ENCODE peak calls at places on chromosomes 6 and 20, in six cellular contexts. Y is tibial artery, V is hepatocyte, T is heart left ventricle, S is psoas muscle, F is fibroblast of lung. H is an unnamed sample.

GRCh38 chr6:127811939-127812338 is 88.9 kb downstream of the THEMIS start:
- DNase-seq in T (no peak), F (peak), V (no peak), S (no peak), Y (no peak), H (no peak)

GRCh38 chr6:53546256-53546655 is 1.4 kb upstream of the GCLC start:
- DNase-seq in Y (no peak), S (no peak), F (peak), V (no peak), T (no peak), H (no peak)

GRCh38 chr20:47198254-47198671 is 158.2 kb downstream of the ZMYND8 start:
- DNase-seq in V (no peak), Y (no peak), F (peak), S (no peak), T (no peak), H (no peak)

GRCh38 chr6:169964440-169965212 is 213.2 kb downstream of the ERMARD start:
- DNase-seq in V (no peak), S (no peak), F (no peak), T (no peak), Y (no peak), H (no peak)

GRCh38 chr6:108661430-108661829 is 100.7 kb downstream of the FOXO3 start:
- DNase-seq in F (peak), V (peak), Y (no peak), T (no peak), S (no peak), H (no peak)

GRCh38 chr20:62069741-62070216 is 4.1 kb upstream of the TAF4 start:
- DNase-seq in S (no peak), Y (no peak), T (no peak), V (peak), F (peak), H (no peak)

GRCh38 chr6:1770435-1770843 is 160.7 kb downstream of the FOXC1 start:
- DNase-seq in V (no peak), F (peak), S (no peak), Y (no peak), T (no peak), H (no peak)

GRCh38 chr6:142902636-142903053 is 42.3 kb downstream of the HIVEP2 start:
- DNase-seq in F (peak), S (peak), T (peak), Y (peak), V (peak), H (peak)

GRCh38 chr6:15287670-15288069 is 41.8 kb downstream of the JARID2 start:
- DNase-seq in V (no peak), S (no peak), Y (no peak), F (no peak), T (no peak), H (no peak)

GRCh38 chr20:8212286-8212685 is 80.2 kb downstream of the PLCB1 start:
- DNase-seq in V (no peak), S (no peak), Y (no peak), F (peak), T (no peak), H (no peak)

GRCh38 chr6:26240981-26241770 is 123.8 kb upstream of the BTN3A2 start:
- DNase-seq in T (no peak), V (no peak), S (no peak), F (peak), Y (no peak), H (peak)

GRCh38 chr6:112877134-112878100 is 530.3 kb downstream of the RFPL4B start:
- DNase-seq in T (no peak), Y (no peak), V (no peak), S (no peak), F (peak), H (no peak)

GRCh38 chr20:6819599-6819998 is 52.1 kb downstream of the BMP2 start:
- DNase-seq in T (no peak), F (no peak), S (no peak), V (peak), Y (no peak), H (peak)

GRCh38 chr20:33415948-33416347 is 14.6 kb upstream of the CDK5RAP1 start:
- DNase-seq in S (peak), V (no peak), Y (peak), F (peak), T (peak), H (peak)

GRCh38 chr6:157246771-157247484 is 76.4 kb downstream of the TMEM242 start:
- DNase-seq in T (no peak), S (no peak), Y (no peak), F (no peak), V (no peak), H (no peak)

GRCh38 chr6:69994251-69994650 is 127.9 kb downstream of the COL19A1 start:
- DNase-seq in Y (no peak), F (no peak), S (no peak), T (no peak), V (no peak), H (no peak)

GRCh38 chr6:7153807-7154206 is 46.0 kb downstream of the RREB1 start:
- DNase-seq in Y (no peak), S (no peak), V (no peak), T (no peak), F (no peak), H (no peak)

GRCh38 chr6:42047790-42048405 is 2.4 kb upstream of the TAF8 start:
- DNase-seq in T (no peak), V (no peak), Y (no peak), F (no peak), S (no peak), H (peak)

GRCh38 chr6:106997392-106998257 is 23.1 kb upstream of the CD24 start:
- DNase-seq in T (no peak), V (peak), S (no peak), F (peak), Y (no peak), H (peak)

GRCh38 chr6:25389501-25389900 is 110.3 kb downstream of the CARMIL1 start:
- DNase-seq in F (peak), T (no peak), V (no peak), S (no peak), Y (no peak), H (no peak)

GRCh38 chr6:45946352-45946751 is 69.3 kb downstream of the CLIC5 start:
- DNase-seq in Y (no peak), T (peak), S (peak), V (peak), F (peak), H (peak)

GRCh38 chr6:170178266-170178560 is 112.7 kb downstream of the DLL1 start:
- DNase-seq in T (no peak), Y (no peak), F (no peak), S (no peak), V (no peak), H (no peak)

GRCh38 chr20:48758206-48758820 is 69.5 kb downstream of the PREX1 start:
- DNase-seq in T (no peak), Y (no peak), F (no peak), V (no peak), S (no peak), H (no peak)

GRCh38 chr6:13431861-13432465 is 55.4 kb downstream of the GFOD1 start:
- DNase-seq in T (no peak), F (peak), Y (peak), S (no peak), V (no peak), H (no peak)

GRCh38 chr6:76230711-76231110 is 158.2 kb upstream of the IMPG1 start:
- DNase-seq in V (peak), S (no peak), T (no peak), F (no peak), Y (no peak), H (no peak)

GRCh38 chr6:11650711-11651110 is 113.2 kb downstream of the TMEM170B start:
- DNase-seq in V (no peak), S (no peak), Y (no peak), F (no peak), T (no peak), H (no peak)

GRCh38 chr6:54232703-54233102 is 75.5 kb upstream of the TINAG start:
- DNase-seq in Y (no peak), S (no peak), F (no peak), V (no peak), T (no peak), H (no peak)

GRCh38 chr20:54067606-54068174 is 2.7 kb downstream of the BCAS1 start:
- DNase-seq in T (no peak), S (no peak), Y (no peak), F (peak), V (peak), H (peak)

GRCh38 chr6:43428874-43429273 is 1.5 kb downstream of the ABCC10 start:
- DNase-seq in Y (no peak), T (no peak), V (no peak), S (no peak), F (peak), H (no peak)

GRCh38 chr6:167475947-167476346 is 151.1 kb downstream of the TTLL2 start:
- DNase-seq in Y (no peak), T (no peak), F (no peak), V (no peak), S (no peak), H (no peak)

GRCh38 chr6:35407086-35407485 is 45.1 kb upstream of the FANCE start:
- DNase-seq in F (no peak), V (no peak), T (no peak), S (no peak), Y (no peak), H (no peak)

GRCh38 chr20:53162251-53162835 is 190.2 kb downstream of the TSHZ2 start:
- DNase-seq in T (peak), V (peak), F (peak), Y (no peak), S (peak), H (peak)

GRCh38 chr6:167763056-167763944 is 63.4 kb upstream of the AFDN start:
- DNase-seq in S (no peak), F (no peak), Y (no peak), T (no peak), V (no peak), H (no peak)

GRCh38 chr6:110728501-110728900 is 86.8 kb downstream of the CDK19 start:
- DNase-seq in F (no peak), S (no peak), Y (no peak), T (no peak), V (no peak), H (no peak)

GRCh38 chr6:152399409-152399808 is 237.8 kb downstream of the SYNE1 start:
- DNase-seq in Y (peak), F (peak), V (no peak), T (no peak), S (no peak), H (peak)

GRCh38 chr20:9838035-9838377 is 870 bp downstream of the PAK5 start:
- DNase-seq in V (no peak), Y (no peak), T (no peak), F (no peak), S (no peak), H (no peak)

GRCh38 chr6:134997133-134997841 is 47.4 kb upstream of the ALDH8A1 start:
- DNase-seq in V (no peak), T (no peak), S (no peak), Y (no peak), F (no peak), H (no peak)

GRCh38 chr6:33677153-33677660 is 34.3 kb downstream of the UQCC2 start:
- DNase-seq in V (no peak), Y (no peak), T (no peak), S (no peak), F (no peak), H (no peak)

GRCh38 chr6:129647044-129647443 is 62.9 kb downstream of the ARHGAP18 start:
- DNase-seq in V (no peak), Y (no peak), S (no peak), T (no peak), F (no peak), H (no peak)

GRCh38 chr6:129644567-129645015 is 65.4 kb downstream of the ARHGAP18 start:
- DNase-seq in F (peak), Y (no peak), V (no peak), T (no peak), S (no peak), H (no peak)

GRCh38 chr6:129646617-129647016 is 63.4 kb downstream of the ARHGAP18 start:
- DNase-seq in V (no peak), T (no peak), F (no peak), Y (no peak), S (no peak), H (no peak)

GRCh38 chr6:129645371-129646139 is 64.4 kb downstream of the ARHGAP18 start:
- DNase-seq in V (no peak), T (no peak), Y (no peak), S (no peak), F (peak), H (no peak)

DNA sequence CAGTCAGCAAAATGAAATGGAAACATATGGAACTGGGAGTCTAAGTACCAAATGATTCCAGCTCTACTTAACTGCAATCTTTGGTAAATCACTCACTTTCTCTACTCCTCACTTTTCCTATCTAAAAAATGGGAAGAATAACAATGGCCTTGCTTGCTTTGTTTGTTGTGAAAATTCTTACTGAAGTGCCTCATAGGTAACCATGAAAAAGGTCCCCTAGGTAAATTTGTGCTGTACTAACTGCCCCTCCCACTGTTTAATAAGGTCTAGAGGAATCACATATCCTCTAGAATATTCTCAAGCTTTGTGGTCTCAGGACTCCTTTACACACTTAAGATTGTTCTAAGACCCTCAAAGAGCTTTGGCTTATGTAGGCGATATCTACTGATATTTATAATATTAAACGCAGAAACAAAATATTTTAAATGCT is 63.8 kb downstream of the ARHGAP18 start:
- DNase-seq in T (no peak), F (no peak), V (no peak), S (no peak), Y (no peak), H (no peak)
- H3K27ac ChIP-seq in T (peak), F (no peak), V (peak), S (peak), Y (no peak), H (peak)

GRCh38 chr6:98845201-98846020 is 11.0 kb downstream of the POU3F2 start:
- DNase-seq in F (peak), V (peak), Y (peak), T (peak), S (peak), H (peak)
- H3K4me3 ChIP-seq in F (peak), V (peak), Y (peak), T (no peak), S (peak), H (no peak)

DNA sequence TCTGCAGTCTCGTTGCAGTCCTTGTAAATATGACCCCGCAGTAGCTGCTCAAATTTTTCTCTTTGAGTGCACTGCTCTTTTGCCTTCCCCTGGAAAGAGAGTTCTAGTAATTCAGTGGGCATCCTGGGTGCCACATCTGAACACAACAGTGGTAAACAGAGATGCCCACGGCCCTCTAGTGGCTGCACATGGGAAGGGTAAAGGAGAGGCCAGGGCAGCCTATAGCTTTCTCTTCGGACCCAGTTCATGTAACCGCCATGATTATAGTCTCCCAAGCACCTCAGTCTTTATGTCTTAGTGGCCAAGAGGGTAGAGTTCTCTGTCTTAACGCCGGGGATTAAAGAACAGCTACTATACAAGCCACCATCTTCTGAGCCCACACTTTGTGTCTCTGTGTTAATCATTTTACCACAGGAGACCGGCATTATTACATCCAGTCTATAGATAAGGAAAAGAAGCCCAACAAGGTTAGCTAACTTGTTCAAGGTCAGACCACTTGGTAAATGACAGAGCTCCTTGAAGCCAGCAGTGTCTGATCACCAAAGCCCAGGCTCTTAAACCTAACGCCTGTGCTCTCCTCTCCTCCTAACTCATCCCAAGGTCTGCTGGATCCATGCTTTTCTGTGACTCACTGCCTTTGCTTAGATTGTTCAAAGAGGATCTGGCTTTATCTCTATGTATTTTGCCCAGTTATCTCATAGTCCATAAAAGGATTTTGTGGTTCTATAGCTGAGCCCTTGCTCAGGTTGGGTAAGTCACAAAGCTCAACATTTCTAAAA is 81.8 kb downstream of the ISM1 start:
- DNase-seq in T (no peak), S (no peak), Y (no peak), V (peak), F (no peak), H (peak)
- TF ChIP-seq CTCF in T (peak), S (peak), Y (no peak), V (peak), F (peak), H (peak)

DNA sequence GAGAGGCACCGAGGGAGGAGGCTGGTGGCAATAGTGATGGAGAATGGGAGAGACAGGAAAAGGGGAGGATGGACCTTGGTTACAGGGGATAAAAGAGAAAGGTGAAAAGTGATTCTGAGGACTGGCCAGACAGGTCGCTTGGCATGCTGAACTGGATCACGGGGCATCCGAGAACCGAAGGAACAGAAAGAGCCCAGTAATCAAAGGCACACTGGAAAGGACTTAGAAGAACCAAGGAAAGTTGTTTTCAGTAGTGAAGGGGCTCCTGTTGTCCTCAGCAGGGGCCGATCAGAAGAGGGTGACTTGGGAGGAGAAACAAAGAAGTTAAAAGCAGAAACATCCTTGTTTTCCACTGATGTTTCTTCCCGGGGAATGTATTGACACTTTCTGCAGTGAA is 18.9 kb downstream of the SYTL3 start:
- DNase-seq in S (no peak), Y (no peak), T (no peak), V (no peak), F (no peak), H (peak)
- H3K27ac ChIP-seq in S (peak), Y (no peak), T (no peak), V (no peak), F (no peak), H (peak)

GRCh38 chr6:90605749-90606344 is 19.0 kb upstream of the MAP3K7 start:
- DNase-seq in S (no peak), F (no peak), V (no peak), Y (no peak), T (no peak), H (no peak)

GRCh38 chr6:90610671-90611542 is 24.0 kb upstream of the MAP3K7 start:
- DNase-seq in V (peak), Y (no peak), F (peak), T (peak), S (peak), H (peak)

GRCh38 chr6:90610291-90610670 is 23.4 kb upstream of the MAP3K7 start:
- DNase-seq in F (no peak), T (no peak), Y (no peak), S (no peak), V (no peak), H (no peak)

GRCh38 chr6:90611996-90612690 is 25.3 kb upstream of the MAP3K7 start:
- DNase-seq in V (no peak), Y (no peak), T (no peak), S (no peak), F (no peak), H (no peak)

DNA sequence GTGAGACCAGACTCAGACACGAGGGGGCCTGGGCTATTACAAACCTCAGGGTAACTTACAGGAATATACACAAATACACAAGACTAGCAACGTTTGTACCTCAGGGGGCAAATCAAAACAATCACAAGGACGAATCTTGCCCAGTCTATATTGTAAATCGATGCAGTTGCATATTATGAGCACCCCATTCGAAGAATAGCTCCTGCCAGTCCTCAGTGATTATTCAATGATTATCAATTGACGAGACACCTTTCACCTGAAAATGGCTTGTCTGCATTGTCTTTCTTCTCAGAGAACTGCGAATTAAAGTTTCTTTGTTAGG is 24.6 kb upstream of the MAP3K7 start:
- DNase-seq in V (no peak), Y (no peak), F (no peak), S (no peak), T (no peak), H (no peak)
- H3K4me3 ChIP-seq in V (no peak), Y (peak), F (peak), S (peak), T (peak), H (no peak)

DNA sequence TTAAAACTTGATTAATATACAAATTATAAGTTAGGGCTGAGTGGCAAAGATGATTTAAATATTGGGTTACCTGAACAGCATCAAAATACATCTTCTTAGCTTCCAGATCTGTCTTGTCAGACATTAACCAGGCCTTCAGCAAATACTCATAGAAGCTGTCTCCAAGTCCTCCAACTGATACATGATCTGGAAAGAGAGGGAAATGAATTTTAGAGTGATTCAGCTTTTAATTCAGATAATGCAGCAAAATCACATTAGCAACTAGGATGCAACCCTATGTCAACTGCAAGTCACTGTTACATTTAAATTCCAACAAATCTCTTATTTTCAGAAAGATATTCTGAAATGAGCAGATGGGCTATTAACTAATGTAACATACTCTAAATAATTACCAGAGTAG is 115.2 kb upstream of the FAM184A start:
- DNase-seq in Y (no peak), V (no peak), F (no peak), T (no peak), S (no peak), H (no peak)
- TF ChIP-seq CTCF in Y (no peak), V (no peak), F (no peak), T (no peak), S (no peak), H (no peak)